ENCODE peak calls at places on chromosomes 11 and 22, in nine cellular contexts. S is uterus, X is AG04450, Y is iPS DF 6.9, C is PC-3, O is heart right ventricle, F is heart left ventricle, J is H9, M is neuronal stem cell. Z is an unnamed sample.
A peak's percentile ranks its signal among the peaks of the same experiment; 100 is the strongest.

GRCh38 chr11:114818382-114818781 is 140.1 kb downstream of the NXPE2 start:
- DNase-seq in O (no peak), Y (no peak), S (no peak), M (no peak), C (no peak), X (no peak), J (no peak), F (no peak), Z (no peak)

GRCh38 chr11:6531267-6531752 is 34.2 kb downstream of the DNHD1 start:
- DNase-seq in O (peak; percentile 38), X (no peak), F (no peak), J (no peak), M (peak; percentile 54), C (peak; percentile 60), Y (no peak), S (no peak), Z (no peak)

GRCh38 chr11:130738618-130739017 is 177.7 kb downstream of the SNX19 start:
- DNase-seq in C (peak; percentile 56), O (no peak), Y (no peak), X (no peak), F (no peak), J (no peak), M (no peak), S (no peak), Z (no peak)

GRCh38 chr11:71249301-71249700 is 3.1 kb downstream of the SHANK2 start:
- DNase-seq in F (no peak), X (no peak), O (no peak), M (no peak), Y (no peak), C (no peak), S (no peak), J (peak; percentile 32), Z (no peak)

GRCh38 chr22:49589301-49589700 is 238.4 kb downstream of the BRD1 start:
- DNase-seq in S (no peak), O (no peak), Y (no peak), X (no peak), F (no peak), M (no peak), C (no peak), J (no peak), Z (no peak)

GRCh38 chr22:30801695-30802094 is 107.0 kb downstream of the OSBP2 start:
- DNase-seq in X (no peak), S (no peak), M (no peak), C (no peak), Y (no peak), O (no peak), J (no peak), F (no peak), Z (no peak)

GRCh38 chr11:126413843-126414405 is 58.4 kb downstream of the ST3GAL4 start:
- DNase-seq in O (no peak), F (no peak), S (no peak), X (no peak), C (no peak), M (no peak), Y (no peak), J (no peak), Z (no peak)

GRCh38 chr11:2077061-2077802 is 62.0 kb downstream of the IGF2 start:
- DNase-seq in J (no peak), S (no peak), M (no peak), F (no peak), X (no peak), C (peak; percentile 91), O (no peak), Y (no peak), Z (peak; percentile 91)

GRCh38 chr22:47086596-47087248 is 324.3 kb downstream of the TBC1D22A start:
- DNase-seq in J (peak; percentile 13), M (no peak), O (no peak), Y (no peak), S (no peak), C (no peak), F (no peak), X (no peak), Z (no peak)

GRCh38 chr11:126162286-126163030 is 49.0 kb downstream of the RPUSD4 start:
- DNase-seq in M (no peak), O (no peak), C (no peak), X (no peak), Y (no peak), F (no peak), S (peak; percentile 37), J (no peak), Z (no peak)

GRCh38 chr22:17774206-17774927 is at the start of gene BID:
- DNase-seq in C (peak; percentile 16), X (no peak), Y (no peak), F (peak; percentile 68), S (no peak), O (peak; percentile 54), M (no peak), J (no peak), Z (no peak)

GRCh38 chr11:95228081-95228859 is 2.7 kb downstream of the SESN3 start:
- DNase-seq in C (peak; percentile 29), M (no peak), X (no peak), O (no peak), F (no peak), Y (no peak), S (no peak), J (no peak), Z (no peak)

DNA sequence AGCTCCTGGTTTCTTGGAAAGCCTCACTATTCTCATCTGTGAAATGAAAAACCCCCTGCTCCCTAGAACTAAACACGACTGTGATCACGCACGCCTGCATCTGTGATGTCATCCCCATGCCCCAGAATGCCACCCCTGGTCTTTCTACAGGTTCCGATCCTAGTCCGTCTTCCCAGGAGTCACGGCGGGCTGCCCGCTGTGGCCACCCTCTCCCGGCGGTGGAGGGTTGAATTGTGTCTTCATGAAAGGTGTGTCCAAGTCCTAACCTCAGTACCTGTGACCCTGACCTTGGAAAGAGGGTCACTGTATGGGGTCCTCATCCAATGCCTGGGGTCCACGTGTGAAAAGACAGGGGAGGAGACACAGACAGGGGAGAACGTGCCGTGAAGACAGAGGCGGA is 14.4 kb downstream of the OSBPL5 start:
- DNase-seq in J (no peak), O (no peak), Y (no peak), M (no peak), F (no peak), X (no peak), S (no peak), C (no peak), Z (no peak)
- H3K27ac ChIP-seq in J (no peak overlapping the region), O (no peak overlapping the region), Y (no peak overlapping the region), M (no peak overlapping the region), F (no peak overlapping the region), X (no peak overlapping the region), S (no peak overlapping the region), C (no peak overlapping the region), Z (no peak overlapping the region)

DNA sequence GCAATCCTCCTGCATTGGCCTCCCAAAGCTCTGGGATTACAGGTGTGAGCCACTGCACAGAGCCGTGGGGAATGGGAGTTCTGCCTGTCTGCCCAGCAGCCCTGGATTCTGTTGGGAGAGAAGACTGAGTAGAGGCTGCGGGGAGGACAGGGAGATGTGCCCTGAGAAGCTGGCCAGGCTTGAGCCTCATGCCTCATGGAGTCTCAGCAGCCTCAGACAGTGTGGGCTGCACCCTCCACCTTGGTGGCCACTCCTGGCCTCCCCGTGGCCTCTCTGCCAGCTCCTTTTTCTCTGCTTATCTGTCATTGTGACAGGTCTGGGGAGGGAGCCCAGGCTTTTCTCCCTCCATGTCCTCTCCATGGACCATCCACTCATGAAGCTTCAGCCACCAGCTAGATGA is 43.2 kb downstream of the DKK3 start:
- DNase-seq in M (no peak), X (no peak), O (no peak), Y (no peak), C (no peak), S (no peak), F (no peak), J (no peak), Z (no peak)
- H3K27ac ChIP-seq in M (no peak overlapping the region), X (no peak overlapping the region), O (no peak overlapping the region), Y (no peak overlapping the region), C (no peak overlapping the region), S (no peak overlapping the region), F (no peak overlapping the region), J (no peak overlapping the region), Z (no peak overlapping the region)

DNA sequence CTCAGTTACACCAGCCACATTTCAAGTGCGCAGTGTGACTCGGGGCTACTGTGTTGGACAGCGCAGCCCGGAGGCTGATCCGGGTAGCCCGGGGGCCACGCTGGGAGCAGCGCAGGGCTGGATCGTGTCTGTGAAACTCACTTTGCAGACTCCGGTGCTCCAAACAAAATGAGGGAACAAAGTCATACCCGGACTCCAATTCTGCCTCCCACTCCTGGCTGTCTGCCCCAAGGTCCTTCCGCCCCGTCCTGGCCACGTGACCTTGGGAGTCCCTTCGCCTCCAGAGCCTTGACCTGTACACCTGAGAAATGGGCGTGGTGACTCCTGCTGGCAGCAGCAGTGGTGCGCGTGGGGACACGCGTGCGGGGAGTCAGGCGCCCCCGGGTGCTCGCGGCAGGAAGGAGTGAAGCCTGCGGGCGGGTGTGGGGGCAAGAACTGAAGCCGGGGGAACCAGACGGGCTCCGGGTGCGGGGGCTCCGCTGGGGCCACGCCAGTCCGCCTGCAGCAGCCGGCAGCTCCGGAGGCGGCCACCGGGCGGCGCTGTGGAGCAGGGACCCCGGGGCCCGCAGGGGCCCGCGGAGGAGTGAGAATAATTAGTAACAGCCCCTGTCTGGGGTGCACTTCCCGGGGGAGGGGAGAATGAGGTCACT is 42.4 kb downstream of the KCNJ4 start:
- DNase-seq in M (no peak), F (peak; percentile 12), J (peak; percentile 63), O (no peak), C (no peak), Y (no peak), X (no peak), S (peak; percentile 15), Z (no peak)
- H3K27ac ChIP-seq in M (no peak overlapping the region), F (no peak overlapping the region), J (no peak overlapping the region), O (peak overlapping the region; percentile 9), C (no peak overlapping the region), Y (no peak overlapping the region), X (no peak overlapping the region), S (no peak overlapping the region), Z (no peak overlapping the region)

GRCh38 chr11:86947541-86947940 is 7.7 kb downstream of the FZD4 start:
- DNase-seq in C (no peak), Y (no peak), X (no peak), S (no peak), O (no peak), J (no peak), F (no peak), M (no peak), Z (no peak)
- H3K27ac ChIP-seq in C (no peak overlapping the region), Y (no peak overlapping the region), X (no peak overlapping the region), S (peak overlapping the region; percentile 4), O (no peak overlapping the region), J (no peak overlapping the region), F (peak overlapping the region; percentile 42), M (no peak overlapping the region), Z (no peak overlapping the region)

DNA sequence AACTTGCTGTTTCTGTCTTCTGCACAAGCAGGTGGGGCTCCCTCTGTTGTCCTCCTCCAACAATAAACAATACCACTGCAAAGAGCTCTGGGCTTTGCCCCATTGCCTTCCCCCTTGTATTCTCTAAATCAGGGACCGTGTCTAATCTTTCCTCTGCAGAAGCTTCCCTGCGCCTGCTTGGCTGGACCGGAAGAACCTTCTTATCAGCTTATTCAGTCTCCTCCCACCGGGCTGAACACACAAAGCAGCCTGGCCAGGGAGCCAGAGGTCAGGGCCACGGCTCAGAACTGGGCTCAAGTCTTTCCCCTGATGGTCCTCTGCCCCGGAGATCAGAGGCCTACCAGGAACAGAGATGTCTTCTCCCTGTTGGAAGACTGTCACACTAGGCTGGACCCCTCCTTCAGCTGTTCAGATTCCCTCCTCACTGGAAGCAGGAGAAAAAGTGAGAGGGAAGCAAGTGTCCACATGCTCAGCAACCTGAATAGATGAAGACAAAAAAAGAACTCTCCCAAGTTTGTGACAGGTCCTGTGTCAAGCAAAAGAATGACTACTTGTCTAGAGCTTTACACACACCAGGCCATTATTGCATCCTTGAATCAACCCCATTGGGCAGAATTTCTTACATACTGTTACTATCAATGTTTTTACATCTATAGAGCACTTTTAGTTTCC is 63.7 kb downstream of the RAB30 start:
- DNase-seq in O (peak; percentile 73), F (peak; percentile 72), X (no peak), S (peak; percentile 52), Y (no peak), C (no peak), M (peak; percentile 40), J (no peak), Z (no peak)
- H3K27ac ChIP-seq in O (no peak overlapping the region), F (peak overlapping the region; percentile 54), X (no peak overlapping the region), S (peak overlapping the region; percentile 58), Y (no peak overlapping the region), C (no peak overlapping the region), M (no peak overlapping the region), J (no peak overlapping the region), Z (peak overlapping the region; percentile 3)